ENCODE peak calls at places on chromosomes 11 and 22, in seven cellular contexts. Z, S, H, L, F, Q and P are unnamed samples.

GRCh38 chr22:46735747-46736608 is 2.1 kb downstream of the CERK start:
- DNase-seq in F (no peak), Q (peak; percentile 61), S (no peak), Z (no peak), H (no peak), L (no peak), P (no peak)

GRCh38 chr11:10197091-10197490 is 96.9 kb downstream of the SBF2 start:
- DNase-seq in S (no peak), F (no peak), H (no peak), Q (no peak), L (no peak), Z (no peak), P (no peak)

GRCh38 chr22:30397656-30398635 is 1.1 kb downstream of the SEC14L2 start:
- DNase-seq in Q (no peak), S (no peak), Z (no peak), F (no peak), H (peak; percentile 33), L (no peak), P (no peak)

GRCh38 chr11:92225563-92226308 is 1.1 kb downstream of the FAT3 start:
- DNase-seq in F (peak; percentile 73), H (no peak), Z (peak; percentile 25), Q (peak; percentile 52), S (no peak), L (no peak), P (no peak)

GRCh38 chr11:92253945-92254344 is 29.3 kb downstream of the FAT3 start:
- DNase-seq in S (no peak), Q (no peak), L (no peak), Z (no peak), F (no peak), H (no peak), P (no peak)

GRCh38 chr11:32290783-32291182 is 144.6 kb downstream of the WT1 start:
- DNase-seq in S (no peak), Q (no peak), H (no peak), Z (no peak), F (no peak), L (no peak), P (no peak)

GRCh38 chr11:47918882-47919495 is 61.4 kb upstream of the PTPRJ start:
- DNase-seq in H (no peak), S (no peak), F (no peak), Q (no peak), Z (no peak), L (no peak), P (no peak)

GRCh38 chr11:42205518-42205917 is 746.1 kb upstream of the LRRC4C start:
- DNase-seq in L (no peak), H (no peak), S (no peak), Q (no peak), Z (no peak), F (no peak), P (no peak)

GRCh38 chr11:72693271-72693968 is 19.2 kb upstream of the PDE2A start:
- DNase-seq in F (no peak), S (no peak), Q (no peak), H (no peak), Z (no peak), L (no peak), P (no peak)

GRCh38 chr11:108154591-108154990 is 33.2 kb downstream of the ACAT1 start:
- DNase-seq in Z (no peak), S (no peak), L (no peak), F (no peak), H (no peak), Q (no peak), P (no peak)

GRCh38 chr11:114977596-114977995 is 299.3 kb downstream of the NXPE2 start:
- DNase-seq in L (no peak), Z (no peak), H (no peak), Q (no peak), S (no peak), F (no peak), P (no peak)

GRCh38 chr11:37560346-37560745 is 962.3 kb upstream of the RAG2 start:
- DNase-seq in S (no peak), F (no peak), H (no peak), Q (no peak), L (no peak), Z (no peak), P (no peak)

GRCh38 chr22:38866399-38867123 is 5.5 kb downstream of the CBX6 start:
- DNase-seq in F (no peak), Q (peak; percentile 85), L (no peak), S (no peak), H (no peak), Z (no peak), P (no peak)

GRCh38 chr22:36397081-36397766 is 9.5 kb upstream of the MYH9 start:
- DNase-seq in H (no peak), F (no peak), S (no peak), L (no peak), Z (no peak), Q (no peak), P (no peak)

GRCh38 chr11:116697639-116698038 is 75.1 kb downstream of the BUD13 start:
- DNase-seq in Q (no peak), Z (no peak), H (peak; percentile 1), L (no peak), F (peak; percentile 34), S (peak; percentile 27), P (peak; percentile 51)

GRCh38 chr11:34707462-34707840 is 86.6 kb downstream of the EHF start:
- DNase-seq in H (no peak), S (no peak), Z (no peak), L (no peak), Q (no peak), F (no peak), P (no peak)

GRCh38 chr22:19168088-19168890 is 10.2 kb downstream of the SLC25A1 start:
- DNase-seq in H (no peak), S (no peak), Z (no peak), Q (peak; percentile 34), L (no peak), F (no peak), P (no peak)
- TF ChIP-seq CTCF in H (no peak), S (no peak), Z (no peak), Q (no peak), L (no peak), F (peak; percentile 14), P (no peak)

GRCh38 chr11:36540998-36541397 is 26.8 kb upstream of the RAG1 start:
- DNase-seq in L (peak; percentile 58), Z (peak; percentile 66), Q (no peak), H (peak; percentile 27), S (no peak), F (no peak), P (no peak)
- TF ChIP-seq CTCF in L (peak; percentile 22), Z (peak; percentile 56), Q (no peak), H (peak; percentile 56), S (no peak), F (peak; percentile 24), P (peak; percentile 44)

DNA sequence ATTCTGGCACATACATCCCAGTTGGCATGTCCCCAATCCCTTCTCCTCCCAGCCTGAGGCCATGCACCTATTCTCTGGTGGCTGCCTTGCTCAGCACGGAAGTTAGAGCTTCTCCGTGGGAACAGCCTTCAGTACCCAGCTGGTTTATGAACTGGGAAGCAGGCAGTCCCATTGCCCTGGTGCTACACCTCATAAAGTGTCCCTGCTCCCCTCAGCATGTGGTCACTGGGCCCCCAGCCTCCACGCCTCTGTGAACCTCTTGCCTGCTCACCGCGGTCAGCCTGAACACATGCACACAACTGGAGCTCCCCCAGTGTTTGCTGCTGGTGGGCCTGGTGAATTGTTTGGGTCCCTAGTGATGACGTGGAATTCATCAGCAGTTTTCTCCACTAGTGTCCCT is 140.0 kb upstream of the PLET1 start:
- DNase-seq in Z (no peak), F (no peak), H (no peak), L (no peak), S (no peak), Q (no peak), P (no peak)
- TF ChIP-seq CTCF in Z (no peak), F (no peak), H (no peak), L (no peak), S (no peak), Q (no peak), P (no peak)

GRCh38 chr11:103202048-103202651 is 92.9 kb downstream of the DYNC2H1 start:
- DNase-seq in L (no peak), Z (peak; percentile 2), F (no peak), Q (no peak), H (no peak), S (no peak), P (no peak)
- TF ChIP-seq CTCF in L (peak; percentile 53), Z (peak; percentile 33), F (peak; percentile 78), Q (no peak), H (peak; percentile 67), S (peak; percentile 26), P (peak; percentile 72)

GRCh38 chr11:106167085-106167484 is 89.6 kb downstream of the AASDHPPT start:
- DNase-seq in L (no peak), Z (no peak), S (no peak), F (no peak), Q (no peak), H (no peak), P (no peak)
- TF ChIP-seq CTCF in L (no peak), Z (no peak), S (no peak), F (no peak), Q (no peak), H (no peak), P (no peak)

DNA sequence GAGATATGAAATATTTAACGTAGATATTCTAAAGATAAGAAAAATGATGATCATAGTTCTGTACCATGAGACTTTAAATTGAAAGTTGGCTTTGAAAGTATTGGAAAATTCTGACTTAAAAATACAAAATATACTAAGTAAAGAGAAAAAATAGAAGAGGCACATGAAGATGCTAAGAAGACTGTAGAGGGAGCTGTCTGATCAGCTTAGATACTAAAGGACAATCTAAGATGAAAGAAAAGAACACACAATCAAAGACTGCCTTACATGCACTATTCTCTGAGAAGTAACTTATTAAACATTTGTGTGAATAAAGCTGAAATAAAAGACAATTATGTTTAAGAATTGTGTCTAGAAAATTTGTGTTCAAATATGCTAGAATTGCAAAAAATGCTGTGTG is 55.1 kb downstream of the RBMXL2 start:
- DNase-seq in Q (no peak), H (no peak), L (no peak), S (no peak), F (no peak), Z (no peak), P (no peak)
- TF ChIP-seq CTCF in Q (no peak), H (peak; percentile 32), L (peak; percentile 15), S (peak; percentile 40), F (peak; percentile 75), Z (peak; percentile 25), P (peak; percentile 57)

GRCh38 chr11:111645657-111646316 is 43.5 kb downstream of the SIK2 start:
- DNase-seq in F (no peak), Q (no peak), L (no peak), H (no peak), Z (no peak), S (no peak), P (no peak)
- TF ChIP-seq CTCF in F (no peak), Q (no peak), L (no peak), H (no peak), Z (no peak), S (no peak), P (no peak)